ENCODE peak calls at places on chromosome 12, in ten cellular contexts. One of them, this sample, is unnamed.
A peak's percentile ranks its signal among the peaks of the same experiment; 100 is the strongest.

GRCh38 chr12:131457331-131458047 is 253.4 kb upstream of the SFSWAP start:
- DNase-seq in neuronal stem cell: no peak
- DNase-seq in astrocyte of the spinal cord: no peak
- DNase-seq in aorta: no peak
- DNase-seq in IMR-90: no peak
- DNase-seq in astrocyte of the cerebellum: no peak
- DNase-seq in tibial artery: no peak
- DNase-seq in choroid plexus epithelial cell: no peak
- DNase-seq in mesenchymal stem cell: no peak
- DNase-seq in ovary: no peak
- DNase-seq in this sample: no peak

GRCh38 chr12:38983117-38983571 is 77.8 kb upstream of the CPNE8 start:
- DNase-seq in choroid plexus epithelial cell: no peak
- DNase-seq in aorta: no peak
- DNase-seq in tibial artery: no peak
- DNase-seq in neuronal stem cell: no peak
- DNase-seq in IMR-90: no peak
- DNase-seq in astrocyte of the cerebellum: no peak
- DNase-seq in astrocyte of the spinal cord: no peak
- DNase-seq in ovary: no peak
- DNase-seq in mesenchymal stem cell: no peak
- DNase-seq in this sample: no peak

GRCh38 chr12:68619541-68619940 is 8.8 kb downstream of the RAP1B start:
- DNase-seq in astrocyte of the spinal cord: no peak
- DNase-seq in IMR-90: no peak
- DNase-seq in astrocyte of the cerebellum: no peak
- DNase-seq in tibial artery: no peak
- DNase-seq in ovary: no peak
- DNase-seq in aorta: no peak
- DNase-seq in neuronal stem cell: no peak
- DNase-seq in mesenchymal stem cell: no peak
- DNase-seq in choroid plexus epithelial cell: no peak
- DNase-seq in this sample: no peak

GRCh38 chr12:7844131-7844530 is 28.6 kb downstream of the SLC2A14 start:
- DNase-seq in astrocyte of the spinal cord: no peak
- DNase-seq in ovary: no peak
- DNase-seq in IMR-90: peak; percentile 63
- DNase-seq in aorta: no peak
- DNase-seq in tibial artery: no peak
- DNase-seq in neuronal stem cell: no peak
- DNase-seq in astrocyte of the cerebellum: no peak
- DNase-seq in mesenchymal stem cell: peak; percentile 71
- DNase-seq in choroid plexus epithelial cell: peak; percentile 33
- DNase-seq in this sample: no peak

GRCh38 chr12:100608776-100609175 is 35.3 kb downstream of the GAS2L3 start:
- DNase-seq in ovary: no peak
- DNase-seq in astrocyte of the spinal cord: no peak
- DNase-seq in aorta: peak; percentile 67
- DNase-seq in astrocyte of the cerebellum: no peak
- DNase-seq in mesenchymal stem cell: no peak
- DNase-seq in choroid plexus epithelial cell: no peak
- DNase-seq in IMR-90: no peak
- DNase-seq in tibial artery: no peak
- DNase-seq in neuronal stem cell: no peak
- DNase-seq in this sample: no peak

GRCh38 chr12:116406529-116406928 is 129.0 kb upstream of the MED13L start:
- DNase-seq in astrocyte of the spinal cord: no peak
- DNase-seq in mesenchymal stem cell: peak; percentile 93
- DNase-seq in neuronal stem cell: no peak
- DNase-seq in choroid plexus epithelial cell: peak; percentile 81
- DNase-seq in aorta: peak; percentile 96
- DNase-seq in ovary: no peak
- DNase-seq in tibial artery: peak; percentile 98
- DNase-seq in IMR-90: peak; percentile 55
- DNase-seq in astrocyte of the cerebellum: no peak
- DNase-seq in this sample: peak; percentile 69

GRCh38 chr12:56071648-56072047 is 8.3 kb upstream of the ERBB3 start:
- DNase-seq in choroid plexus epithelial cell: peak; percentile 14
- DNase-seq in astrocyte of the cerebellum: no peak
- DNase-seq in tibial artery: no peak
- DNase-seq in neuronal stem cell: no peak
- DNase-seq in ovary: no peak
- DNase-seq in mesenchymal stem cell: peak; percentile 9
- DNase-seq in aorta: no peak
- DNase-seq in IMR-90: peak; percentile 51
- DNase-seq in astrocyte of the spinal cord: no peak
- DNase-seq in this sample: no peak

GRCh38 chr12:65568517-65568916 is 255.8 kb upstream of the HMGA2 start:
- DNase-seq in ovary: no peak
- DNase-seq in astrocyte of the spinal cord: peak; percentile 93
- DNase-seq in astrocyte of the cerebellum: peak; percentile 63
- DNase-seq in neuronal stem cell: no peak
- DNase-seq in IMR-90: peak; percentile 84
- DNase-seq in choroid plexus epithelial cell: peak; percentile 90
- DNase-seq in mesenchymal stem cell: no peak
- DNase-seq in aorta: no peak
- DNase-seq in tibial artery: no peak
- DNase-seq in this sample: no peak

GRCh38 chr12:94057262-94058151 is 90.9 kb upstream of the PLXNC1 start:
- DNase-seq in IMR-90: no peak
- DNase-seq in choroid plexus epithelial cell: no peak
- DNase-seq in aorta: no peak
- DNase-seq in mesenchymal stem cell: no peak
- DNase-seq in ovary: no peak
- DNase-seq in neuronal stem cell: no peak
- DNase-seq in astrocyte of the spinal cord: no peak
- DNase-seq in tibial artery: no peak
- DNase-seq in astrocyte of the cerebellum: no peak
- DNase-seq in this sample: no peak

GRCh38 chr12:91432079-91432478 is 249.5 kb upstream of the DCN start:
- DNase-seq in neuronal stem cell: peak; percentile 42
- DNase-seq in astrocyte of the spinal cord: peak; percentile 37
- DNase-seq in astrocyte of the cerebellum: peak; percentile 31
- DNase-seq in mesenchymal stem cell: peak; percentile 41
- DNase-seq in aorta: no peak
- DNase-seq in tibial artery: no peak
- DNase-seq in IMR-90: peak; percentile 12
- DNase-seq in ovary: no peak
- DNase-seq in choroid plexus epithelial cell: peak; percentile 90
- DNase-seq in this sample: no peak

DNA sequence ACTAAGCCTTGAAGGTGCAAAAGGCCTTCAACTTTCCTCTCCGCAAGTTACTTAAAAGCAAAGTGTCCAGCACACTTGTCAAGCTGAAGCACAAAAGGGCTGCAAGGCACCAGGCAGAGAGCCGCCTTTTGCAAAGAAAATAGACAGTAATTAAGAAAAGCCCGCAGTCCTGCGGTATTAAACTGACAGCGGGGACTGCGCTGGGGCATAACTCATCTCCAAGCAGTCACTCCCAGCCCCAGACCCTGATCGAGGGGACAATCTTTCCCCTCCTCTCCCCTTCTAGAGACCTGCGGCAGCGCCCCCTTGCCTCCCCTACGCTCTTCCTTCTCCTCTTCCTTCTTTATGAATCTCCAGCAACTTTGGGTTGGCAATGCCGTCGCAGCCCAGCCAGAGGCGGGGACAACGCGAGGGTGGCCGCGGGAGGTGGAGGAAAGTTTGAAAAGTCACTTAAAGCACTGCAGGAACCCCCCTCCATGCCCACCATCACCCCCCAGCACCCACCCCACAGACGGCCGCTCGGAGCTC is 200.9 kb upstream of the CAND1 start:
- DNase-seq in tibial artery: no peak
- DNase-seq in astrocyte of the spinal cord: no peak
- DNase-seq in IMR-90: no peak
- DNase-seq in neuronal stem cell: peak; percentile 42
- DNase-seq in ovary: peak; percentile 24
- DNase-seq in aorta: no peak
- DNase-seq in astrocyte of the cerebellum: no peak
- DNase-seq in choroid plexus epithelial cell: no peak
- DNase-seq in mesenchymal stem cell: peak; percentile 14
- DNase-seq in this sample: peak; percentile 13
- H3K4me3 ChIP-seq in tibial artery: peak overlapping the region; percentile 68
- H3K4me3 ChIP-seq in astrocyte of the spinal cord: peak overlapping the region; percentile 51
- H3K4me3 ChIP-seq in IMR-90: no peak overlapping the region
- H3K4me3 ChIP-seq in neuronal stem cell: peak overlapping the region; percentile 49
- H3K4me3 ChIP-seq in ovary: peak overlapping the region; percentile 66
- H3K4me3 ChIP-seq in aorta: no peak overlapping the region
- H3K4me3 ChIP-seq in astrocyte of the cerebellum: peak overlapping the region; percentile 50
- H3K4me3 ChIP-seq in choroid plexus epithelial cell: peak overlapping the region; percentile 2
- H3K4me3 ChIP-seq in mesenchymal stem cell: peak overlapping the region; percentile 66
- H3K4me3 ChIP-seq in this sample: peak overlapping the region; percentile 73

GRCh38 chr12:11344504-11344903 is 34.3 kb upstream of the PRB4 start:
- DNase-seq in astrocyte of the cerebellum: no peak
- DNase-seq in IMR-90: no peak
- DNase-seq in neuronal stem cell: no peak
- DNase-seq in tibial artery: no peak
- DNase-seq in aorta: no peak
- DNase-seq in ovary: no peak
- DNase-seq in mesenchymal stem cell: no peak
- DNase-seq in choroid plexus epithelial cell: no peak
- DNase-seq in astrocyte of the spinal cord: no peak
- DNase-seq in this sample: no peak
- H3K4me3 ChIP-seq in astrocyte of the cerebellum: no peak overlapping the region
- H3K4me3 ChIP-seq in IMR-90: no peak overlapping the region
- H3K4me3 ChIP-seq in neuronal stem cell: no peak overlapping the region
- H3K4me3 ChIP-seq in tibial artery: no peak overlapping the region
- H3K4me3 ChIP-seq in aorta: no peak overlapping the region
- H3K4me3 ChIP-seq in ovary: no peak overlapping the region
- H3K4me3 ChIP-seq in mesenchymal stem cell: no peak overlapping the region
- H3K4me3 ChIP-seq in choroid plexus epithelial cell: no peak overlapping the region
- H3K4me3 ChIP-seq in astrocyte of the spinal cord: no peak overlapping the region
- H3K4me3 ChIP-seq in this sample: no peak overlapping the region

GRCh38 chr12:105330938-105331804 is 680 bp downstream of the C12orf75 start:
- DNase-seq in aorta: peak; percentile 65
- DNase-seq in choroid plexus epithelial cell: no peak
- DNase-seq in mesenchymal stem cell: peak; percentile 39
- DNase-seq in IMR-90: no peak
- DNase-seq in tibial artery: no peak
- DNase-seq in astrocyte of the spinal cord: peak; percentile 34
- DNase-seq in astrocyte of the cerebellum: no peak
- DNase-seq in neuronal stem cell: no peak
- DNase-seq in ovary: no peak
- DNase-seq in this sample: peak; percentile 27

GRCh38 chr12:105330283-105330937 is at the start of gene C12orf75:
- DNase-seq in IMR-90: peak; percentile 68
- DNase-seq in mesenchymal stem cell: peak; percentile 74
- DNase-seq in astrocyte of the spinal cord: peak; percentile 77
- DNase-seq in aorta: peak; percentile 83
- DNase-seq in ovary: peak; percentile 74
- DNase-seq in tibial artery: peak; percentile 62
- DNase-seq in choroid plexus epithelial cell: peak; percentile 69
- DNase-seq in astrocyte of the cerebellum: peak; percentile 34
- DNase-seq in neuronal stem cell: peak; percentile 74
- DNase-seq in this sample: peak; percentile 84

GRCh38 chr12:105332925-105333324 is 2.4 kb downstream of the C12orf75 start:
- DNase-seq in astrocyte of the spinal cord: no peak
- DNase-seq in astrocyte of the cerebellum: no peak
- DNase-seq in IMR-90: no peak
- DNase-seq in ovary: no peak
- DNase-seq in neuronal stem cell: no peak
- DNase-seq in tibial artery: no peak
- DNase-seq in choroid plexus epithelial cell: no peak
- DNase-seq in aorta: no peak
- DNase-seq in mesenchymal stem cell: no peak
- DNase-seq in this sample: no peak

GRCh38 chr12:105331805-105332251 is 1.3 kb downstream of the C12orf75 start:
- DNase-seq in tibial artery: no peak
- DNase-seq in mesenchymal stem cell: no peak
- DNase-seq in neuronal stem cell: no peak
- DNase-seq in astrocyte of the cerebellum: no peak
- DNase-seq in astrocyte of the spinal cord: peak; percentile 29
- DNase-seq in aorta: no peak
- DNase-seq in IMR-90: no peak
- DNase-seq in ovary: no peak
- DNase-seq in choroid plexus epithelial cell: no peak
- DNase-seq in this sample: peak; percentile 41

DNA sequence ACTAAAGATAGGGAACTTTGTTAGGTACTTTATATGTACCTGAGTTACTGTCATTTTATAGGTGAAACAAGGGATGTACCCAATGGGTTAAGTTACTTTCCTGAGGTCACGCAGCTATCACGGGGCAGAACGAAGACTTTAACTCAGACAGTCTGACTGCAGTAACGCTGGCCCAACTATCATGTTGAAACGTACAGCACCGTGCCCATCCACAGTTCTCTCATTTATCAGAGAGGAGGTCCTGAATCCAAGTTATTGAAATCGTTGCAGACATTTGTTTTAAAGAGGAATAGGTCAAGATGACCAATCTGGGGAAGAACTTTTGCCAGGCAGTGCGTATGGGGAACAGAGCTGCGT is 587 bp upstream of the C12orf75 start:
- DNase-seq in astrocyte of the spinal cord: no peak
- DNase-seq in mesenchymal stem cell: no peak
- DNase-seq in astrocyte of the cerebellum: no peak
- DNase-seq in neuronal stem cell: no peak
- DNase-seq in choroid plexus epithelial cell: no peak
- DNase-seq in IMR-90: no peak
- DNase-seq in tibial artery: no peak
- DNase-seq in aorta: no peak
- DNase-seq in ovary: no peak
- DNase-seq in this sample: no peak
- H3K4me3 ChIP-seq in astrocyte of the spinal cord: peak overlapping the region; percentile 41
- H3K4me3 ChIP-seq in mesenchymal stem cell: peak overlapping the region; percentile 79
- H3K4me3 ChIP-seq in astrocyte of the cerebellum: peak overlapping the region; percentile 74
- H3K4me3 ChIP-seq in neuronal stem cell: peak overlapping the region; percentile 68
- H3K4me3 ChIP-seq in choroid plexus epithelial cell: peak overlapping the region; percentile 74
- H3K4me3 ChIP-seq in IMR-90: peak overlapping the region; percentile 57
- H3K4me3 ChIP-seq in tibial artery: peak overlapping the region; percentile 87
- H3K4me3 ChIP-seq in aorta: no peak overlapping the region
- H3K4me3 ChIP-seq in ovary: peak overlapping the region; percentile 59
- H3K4me3 ChIP-seq in this sample: peak overlapping the region; percentile 80

DNA sequence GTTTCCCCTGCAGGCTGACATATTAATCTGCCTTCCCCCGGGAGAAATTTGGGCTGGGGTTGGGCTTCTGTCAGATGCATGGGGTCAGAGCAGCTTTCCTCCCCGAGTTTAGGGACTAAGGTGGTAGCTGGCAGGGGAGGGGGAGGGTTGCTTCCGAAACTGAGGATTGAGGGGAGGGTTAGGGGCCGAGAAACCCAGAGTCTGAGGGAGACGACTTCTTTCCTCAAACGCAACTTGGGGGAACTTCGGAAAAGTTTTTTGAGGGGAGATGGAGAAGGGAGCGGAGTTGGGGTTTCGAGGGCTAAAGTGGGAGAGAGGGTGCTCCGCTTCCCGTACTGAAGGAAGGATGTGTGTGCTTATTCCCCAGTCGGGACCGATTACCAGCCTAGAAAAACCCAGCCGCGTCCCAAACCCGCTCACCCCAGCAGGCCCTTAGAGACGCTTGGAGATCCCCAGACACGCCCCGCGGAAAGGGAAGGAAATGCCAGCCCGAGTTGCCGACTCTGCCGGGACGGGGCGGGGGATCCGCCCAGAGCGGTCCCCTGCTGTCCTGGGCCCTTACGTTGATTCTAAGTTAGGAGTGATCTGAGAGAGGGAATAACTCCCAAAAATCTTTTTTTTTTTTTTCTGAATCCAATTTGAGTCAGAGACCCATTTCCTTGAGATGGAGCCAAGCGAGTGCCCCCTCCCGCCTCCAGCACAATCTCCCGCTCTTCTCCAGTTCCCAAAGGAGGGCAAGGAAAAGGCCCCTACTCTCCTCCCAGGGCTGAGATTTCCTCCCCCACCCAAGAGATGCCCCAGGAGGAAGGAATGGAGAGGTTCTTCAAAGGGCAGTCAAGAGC is 61.9 kb downstream of the SMUG1 start:
- DNase-seq in astrocyte of the spinal cord: peak; percentile 13
- DNase-seq in astrocyte of the cerebellum: no peak
- DNase-seq in IMR-90: no peak
- DNase-seq in aorta: peak; percentile 91
- DNase-seq in neuronal stem cell: no peak
- DNase-seq in ovary: peak; percentile 86
- DNase-seq in mesenchymal stem cell: no peak
- DNase-seq in tibial artery: peak; percentile 87
- DNase-seq in choroid plexus epithelial cell: no peak
- DNase-seq in this sample: peak; percentile 55
- H3K4me3 ChIP-seq in astrocyte of the spinal cord: peak overlapping the region; percentile 63
- H3K4me3 ChIP-seq in astrocyte of the cerebellum: peak overlapping the region; percentile 27
- H3K4me3 ChIP-seq in IMR-90: no peak overlapping the region
- H3K4me3 ChIP-seq in aorta: peak overlapping the region; percentile 85
- H3K4me3 ChIP-seq in neuronal stem cell: no peak overlapping the region
- H3K4me3 ChIP-seq in ovary: peak overlapping the region; percentile 87
- H3K4me3 ChIP-seq in mesenchymal stem cell: peak overlapping the region; percentile 93
- H3K4me3 ChIP-seq in tibial artery: peak overlapping the region; percentile 73
- H3K4me3 ChIP-seq in choroid plexus epithelial cell: no peak overlapping the region
- H3K4me3 ChIP-seq in this sample: peak overlapping the region; percentile 59

This sample was measured in transverse colon.